ENCODE peak calls at places on chromosomes 12 and 14, in seven cellular contexts. Y is cardiac muscle cell; G is OCI-LY7; O is neuronal stem cell; I is K562; E is right lobe of liver; D is CD8-positive, alpha-beta T cell. S is an unnamed sample. For H3K4me1, the result is how much of the 10 kb centered on the place peaks cover.

GRCh38 chr12:47814539-47815170 is 5.0 kb downstream of the HDAC7 start:
- DNase-seq in Y (no peak), I (no peak), O (no peak), G (no peak), D (no peak), E (no peak), S (no peak)

GRCh38 chr12:81499809-81500208 is 259.3 kb downstream of the PPFIA2 start:
- DNase-seq in I (no peak), E (no peak), G (no peak), O (no peak), Y (no peak), D (no peak), S (no peak)

GRCh38 chr12:47739959-47740358 is 14.7 kb upstream of the ENDOU start:
- DNase-seq in E (peak), O (no peak), D (no peak), I (peak), G (peak), Y (no peak), S (no peak)

GRCh38 chr14:38481939-38482678 is 226.2 kb upstream of the CLEC14A start:
- DNase-seq in O (no peak), D (no peak), E (no peak), Y (peak), I (no peak), G (no peak), S (no peak)

GRCh38 chr14:53509227-53509822 is 356.2 kb upstream of the DDHD1 start:
- DNase-seq in E (no peak), O (no peak), D (no peak), G (no peak), I (no peak), Y (peak), S (no peak)

GRCh38 chr14:35400707-35401421 is 3.7 kb downstream of the NFKBIA start:
- DNase-seq in Y (peak), O (no peak), G (no peak), I (no peak), D (no peak), E (peak), S (no peak)

GRCh38 chr12:71439613-71440392 is at the start of gene LGR5:
- DNase-seq in O (peak), I (no peak), Y (peak), E (peak), G (no peak), D (no peak), S (peak)

GRCh38 chr12:96366255-96366654 is 34.0 kb downstream of the CDK17 start:
- DNase-seq in Y (no peak), O (no peak), D (no peak), G (no peak), I (no peak), E (no peak), S (no peak)

GRCh38 chr14:70803321-70804110 is 5.8 kb downstream of the MAP3K9 start:
- DNase-seq in D (no peak), E (no peak), Y (no peak), I (no peak), G (peak), O (no peak), S (no peak)

GRCh38 chr14:37826869-37827268 is 231.4 kb downstream of the TTC6 start:
- DNase-seq in D (no peak), G (no peak), E (no peak), Y (no peak), O (no peak), I (no peak), S (no peak)

GRCh38 chr14:22918519-22918808 is 485 bp downstream of the RBM23 start:
- DNase-seq in I (no peak), G (no peak), D (no peak), Y (no peak), O (no peak), E (no peak), S (no peak)

GRCh38 chr12:64385468-64385867 is 5.1 kb downstream of the C12orf56 start:
- DNase-seq in G (no peak), D (no peak), O (no peak), Y (no peak), I (no peak), E (no peak), S (no peak)

GRCh38 chr12:12439636-12440035 is 82.8 kb downstream of the BORCS5 start:
- DNase-seq in I (no peak), O (no peak), Y (peak), G (no peak), E (peak), D (no peak), S (no peak)

GRCh38 chr12:53179694-53180269 is 740 bp upstream of the ZNF740 start:
- DNase-seq in G (no peak), Y (no peak), D (no peak), I (peak), E (no peak), O (peak), S (no peak)

GRCh38 chr14:102351023-102351422 is 11.7 kb downstream of the CINP start:
- DNase-seq in Y (no peak), G (no peak), E (peak), I (no peak), D (no peak), O (no peak), S (no peak)

GRCh38 chr14:41749425-41749824 is 142.7 kb downstream of the LRFN5 start:
- DNase-seq in E (no peak), D (no peak), G (no peak), O (no peak), Y (peak), I (no peak), S (no peak)

GRCh38 chr12:96587691-96588090 is 98.3 kb downstream of the CFAP54 start:
- DNase-seq in Y (peak), E (no peak), I (no peak), D (no peak), O (no peak), G (no peak), S (no peak)

GRCh38 chr12:74152370-74152769 is 385.3 kb upstream of the ATXN7L3B start:
- DNase-seq in G (no peak), O (no peak), Y (no peak), I (no peak), D (no peak), E (no peak), S (no peak)

GRCh38 chr14:36683083-36683724 is 21.5 kb downstream of the PAX9 start:
- DNase-seq in O (no peak), E (no peak), I (no peak), D (no peak), Y (no peak), G (no peak), S (no peak)

GRCh38 chr14:75453817-75454434 is 26.1 kb downstream of the JDP2 start:
- DNase-seq in I (peak), G (peak), D (no peak), Y (no peak), E (no peak), O (no peak), S (no peak)

GRCh38 chr12:123076604-123077297 is 74.1 kb downstream of the PITPNM2 start:
- DNase-seq in D (peak), Y (no peak), G (no peak), O (no peak), I (no peak), E (no peak), S (no peak)

GRCh38 chr12:102964872-102965271 is 7.4 kb downstream of the ASCL1 start:
- DNase-seq in D (no peak), Y (no peak), E (peak), G (no peak), O (no peak), I (no peak), S (no peak)

GRCh38 chr12:356276-356988 is 32.7 kb downstream of the KDM5A start:
- DNase-seq in E (no peak), I (no peak), Y (no peak), O (no peak), G (no peak), D (no peak), S (peak)

GRCh38 chr12:75854681-75855309 is 176.8 kb downstream of the PHLDA1 start:
- DNase-seq in E (no peak), D (no peak), G (no peak), O (no peak), I (no peak), Y (peak), S (no peak)

GRCh38 chr14:99531221-99532096 is 50.2 kb downstream of the CCNK start:
- DNase-seq in E (no peak), Y (peak), G (no peak), D (no peak), O (peak), I (no peak), S (no peak)

GRCh38 chr12:120739031-120739762 is 13.6 kb downstream of the ACADS start:
- DNase-seq in G (no peak), D (no peak), I (no peak), O (no peak), E (no peak), Y (no peak), S (no peak)

GRCh38 chr12:9761407-9761736 is 671 bp upstream of the CD69 start:
- DNase-seq in I (no peak), G (no peak), E (no peak), D (no peak), Y (no peak), O (no peak), S (no peak)

GRCh38 chr12:210277-211141 is 3.4 kb downstream of the SLC6A12 start:
- DNase-seq in E (peak), G (no peak), D (no peak), Y (no peak), I (no peak), O (no peak), S (no peak)

GRCh38 chr12:94145231-94145979 is 3.0 kb upstream of the PLXNC1 start:
- DNase-seq in G (peak), D (no peak), O (no peak), I (peak), E (no peak), Y (peak), S (no peak)

GRCh38 chr14:52080171-52080800 is 11.4 kb upstream of the NID2 start:
- DNase-seq in E (no peak), I (no peak), Y (peak), G (no peak), D (no peak), O (no peak), S (peak)

GRCh38 chr12:132838464-132839080 is 9.9 kb upstream of the GOLGA3 start:
- DNase-seq in I (no peak), O (no peak), Y (no peak), G (no peak), E (no peak), D (no peak), S (no peak)

GRCh38 chr14:79500489-79500888 is 710.8 kb downstream of the DIO2 start:
- DNase-seq in E (no peak), D (no peak), G (no peak), O (no peak), Y (no peak), I (no peak), S (no peak)

GRCh38 chr14:79491161-79491560 is 720.1 kb downstream of the DIO2 start:
- DNase-seq in I (no peak), G (no peak), D (no peak), E (no peak), O (no peak), Y (no peak), S (no peak)

GRCh38 chr14:79502101-79502750 is 709.1 kb downstream of the DIO2 start:
- DNase-seq in E (no peak), Y (no peak), D (no peak), G (no peak), O (no peak), I (no peak), S (no peak)

GRCh38 chr14:79493081-79493652 is 718.1 kb downstream of the DIO2 start:
- DNase-seq in D (no peak), O (no peak), G (no peak), E (no peak), Y (no peak), I (no peak), S (no peak)

GRCh38 chr14:79496701-79497100 is 714.6 kb downstream of the DIO2 start:
- DNase-seq in I (no peak), Y (no peak), E (no peak), D (no peak), G (no peak), O (no peak), S (no peak)
- H3K27ac ChIP-seq in I (no peak), Y (no peak), E (no peak), D (no peak), G (no peak), O (no peak), S (no peak)

DNA sequence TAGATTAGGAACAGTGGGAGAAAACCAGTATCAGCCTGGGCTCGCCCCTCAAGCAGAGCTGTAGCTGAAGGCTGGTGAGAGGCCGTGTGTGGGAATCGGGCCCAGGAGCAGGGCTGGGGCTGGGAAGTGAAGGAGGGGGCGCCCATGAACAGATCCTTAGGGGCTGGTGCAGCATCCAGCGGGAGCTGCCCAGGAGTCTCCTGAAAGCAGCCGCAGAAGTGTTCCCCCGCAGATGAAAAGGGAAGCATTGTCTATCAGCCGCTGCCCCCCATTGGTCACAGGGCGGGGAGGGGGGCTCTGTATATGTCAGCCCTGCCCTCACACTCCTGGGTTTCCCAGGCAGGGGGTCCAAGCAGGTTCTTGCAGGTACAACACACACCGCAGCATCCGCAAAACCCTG is 15.6 kb upstream of the RFLNA start:
- DNase-seq in D (no peak), O (no peak), Y (no peak), E (no peak), I (no peak), G (no peak), S (no peak)
- H3K4me3 ChIP-seq in D (no peak), O (no peak), Y (no peak), E (no peak), I (no peak), G (no peak), S (no peak)

GRCh38 chr14:95509512-95509911 is 6.9 kb downstream of the SYNE3 start:
- DNase-seq in Y (no peak), O (no peak), E (no peak), I (no peak), D (no peak), G (no peak), S (no peak)

GRCh38 chr14:95510804-95511203 is 5.6 kb downstream of the SYNE3 start:
- DNase-seq in G (no peak), I (no peak), O (no peak), E (no peak), D (no peak), Y (no peak), S (no peak)

GRCh38 chr14:95507701-95508103 is 8.7 kb downstream of the SYNE3 start:
- DNase-seq in G (no peak), O (no peak), I (no peak), E (peak), Y (peak), D (no peak), S (peak)

GRCh38 chr14:95507174-95507573 is 9.3 kb downstream of the SYNE3 start:
- DNase-seq in D (no peak), I (peak), Y (peak), O (no peak), E (peak), G (no peak), S (peak)

DNA sequence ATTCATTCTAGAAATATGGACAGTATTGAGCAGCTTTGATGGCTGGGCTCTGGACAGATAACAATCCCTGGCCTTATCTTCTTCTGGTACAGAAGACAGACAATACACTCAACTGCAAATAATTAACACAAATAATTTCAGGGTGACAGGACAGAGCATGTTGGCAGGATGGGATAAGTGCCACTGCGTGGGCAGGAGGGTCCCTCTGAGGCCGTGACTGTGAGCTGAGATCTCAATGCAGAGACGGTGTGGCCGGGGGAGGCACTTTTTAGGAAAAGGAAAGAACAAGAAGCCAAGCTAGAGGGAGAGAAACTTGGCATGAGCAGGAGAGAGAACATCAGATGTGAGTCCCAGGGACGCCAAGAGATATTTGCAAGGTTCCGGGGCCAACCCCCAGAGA is 8.1 kb downstream of the SYNE3 start:
- DNase-seq in O (no peak), G (no peak), I (no peak), E (no peak), D (no peak), Y (no peak), S (no peak)
- H3K4me1 ChIP-seq in O (under half), G (under half), I (under half), E (under half), D (under half), Y (under half), S (under half)

GRCh38 chr12:98419795-98420402 is 95.5 kb upstream of the TMPO start:
- DNase-seq in O (no peak), G (no peak), D (no peak), I (no peak), Y (no peak), E (no peak), S (no peak)

GRCh38 chr12:98418357-98419075 is 96.9 kb upstream of the TMPO start:
- DNase-seq in G (no peak), Y (peak), E (peak), D (no peak), I (peak), O (no peak), S (peak)

GRCh38 chr12:98420403-98420800 is 95.0 kb upstream of the TMPO start:
- DNase-seq in G (no peak), Y (no peak), I (no peak), E (no peak), D (no peak), O (no peak), S (no peak)

GRCh38 chr12:98417303-98417702 is 98.1 kb upstream of the TMPO start:
- DNase-seq in G (no peak), E (no peak), Y (peak), I (no peak), D (no peak), O (no peak), S (no peak)

GRCh38 chr12:98419101-98419794 is 96.1 kb upstream of the TMPO start:
- DNase-seq in O (no peak), D (no peak), I (no peak), G (no peak), Y (peak), E (no peak), S (no peak)
- H3K27ac ChIP-seq in O (no peak), D (no peak), I (no peak), G (no peak), Y (no peak), E (no peak), S (peak)

GRCh38 chr14:50527970-50528369 is 4.4 kb downstream of the MAP4K5 start:
- DNase-seq in D (no peak), O (no peak), Y (no peak), E (no peak), G (no peak), I (no peak), S (peak)

GRCh38 chr14:50530794-50531193 is 1.6 kb downstream of the MAP4K5 start:
- DNase-seq in D (no peak), O (no peak), E (no peak), Y (no peak), I (no peak), G (peak), S (peak)

GRCh38 chr14:50531595-50532501 is 521 bp downstream of the MAP4K5 start:
- DNase-seq in Y (peak), D (peak), I (no peak), O (peak), E (peak), G (peak), S (peak)

GRCh38 chr14:50530358-50530757 is 2.0 kb downstream of the MAP4K5 start:
- DNase-seq in Y (no peak), G (no peak), E (no peak), I (no peak), O (no peak), D (no peak), S (no peak)

GRCh38 chr14:50529288-50530179 is 2.8 kb downstream of the MAP4K5 start:
- DNase-seq in Y (no peak), O (no peak), I (no peak), D (no peak), E (no peak), G (no peak), S (peak)
- H3K4me3 ChIP-seq in Y (no peak), O (peak), I (no peak), D (no peak), E (no peak), G (peak), S (peak)

GRCh38 chr14:55579724-55580400 is at the start of gene KTN1:
- DNase-seq in I (peak), D (peak), Y (peak), O (peak), G (peak), E (peak), S (peak)

GRCh38 chr14:55582741-55583140 is 2.7 kb downstream of the KTN1 start:
- DNase-seq in Y (no peak), E (no peak), O (no peak), D (no peak), I (no peak), G (peak), S (no peak)

GRCh38 chr14:55580401-55581010 is 499 bp downstream of the KTN1 start:
- DNase-seq in Y (peak), E (peak), G (peak), D (peak), O (peak), I (peak), S (peak)

GRCh38 chr14:55578511-55578910 is 1.5 kb upstream of the KTN1 start:
- DNase-seq in E (no peak), D (no peak), G (no peak), O (no peak), I (no peak), Y (no peak), S (no peak)

GRCh38 chr14:55581011-55581806 is 1.2 kb downstream of the KTN1 start:
- DNase-seq in D (peak), O (no peak), Y (peak), E (peak), G (peak), I (peak), S (peak)
- H3K4me1 ChIP-seq in D (half or more), O (under half), Y (half or more), E (under half), G (under half), I (under half), S (half or more)